ENCODE peak calls at places on chromosome 17, in five cellular contexts. S is tibial artery, T is AG10803, G is heart left ventricle, R is AML-193. W is an unnamed sample.

GRCh38 chr17:2194778-2195417 is 108.7 kb downstream of the SMG6 start:
- DNase-seq in S (no peak), T (no peak), G (no peak), R (no peak), W (no peak)

GRCh38 chr17:45818708-45819107 is 26.0 kb upstream of the SPPL2C start:
- DNase-seq in S (no peak), T (no peak), G (no peak), R (no peak), W (no peak)

GRCh38 chr17:39196191-39196819 is 1.2 kb downstream of the CACNB1 start:
- DNase-seq in S (no peak), T (peak), G (no peak), R (no peak), W (no peak)

GRCh38 chr17:21166599-21167265 is 40.0 kb downstream of the DHRS7B start:
- DNase-seq in S (no peak), T (peak), G (no peak), R (no peak), W (no peak)

GRCh38 chr17:9969301-9969935 is 64.3 kb upstream of the RCVRN start:
- DNase-seq in S (no peak), T (no peak), G (peak), R (no peak), W (no peak)

GRCh38 chr17:30344283-30345088 is 10.6 kb upstream of the TMIGD1 start:
- DNase-seq in S (no peak), T (peak), G (peak), R (peak), W (peak)

GRCh38 chr17:3003401-3004149 is 59.8 kb downstream of the OR1D5 start:
- DNase-seq in S (peak), T (no peak), G (peak), R (no peak), W (peak)

GRCh38 chr17:63293310-63293709 is 152.8 kb downstream of the CYB561 start:
- DNase-seq in S (no peak), T (peak), G (no peak), R (no peak), W (no peak)

GRCh38 chr17:47882695-47883588 is 13.1 kb upstream of the SP2 start:
- DNase-seq in S (no peak), T (no peak), G (no peak), R (no peak), W (no peak)

GRCh38 chr17:50425682-50426471 is at the start of gene ACSF2:
- DNase-seq in S (peak), T (peak), G (peak), R (peak), W (peak)

GRCh38 chr17:72240333-72240732 is 119.5 kb downstream of the SOX9 start:
- DNase-seq in S (no peak), T (no peak), G (no peak), R (no peak), W (no peak)

GRCh38 chr17:79815836-79816371 is 19.0 kb upstream of the CBX8 start:
- DNase-seq in S (no peak), T (no peak), G (no peak), R (no peak), W (no peak)